ENCODE peak calls at places on chromosomes 16 and 17, in six cellular contexts. One of them, this sample, is unnamed. For H3K27me3, the result is how much of the 10 kb centered on the place peaks cover.

GRCh38 chr16:15502041-15502725 is 67.8 kb downstream of the BMERB1 start:
- DNase-seq in thoracic aorta: no peak
- DNase-seq in effector memory CD4-positive, alpha-beta T cell: no peak
- DNase-seq in foreskin keratinocyte: peak
- DNase-seq in AG04450: peak
- DNase-seq in stomach: no peak
- DNase-seq in this sample: peak

GRCh38 chr16:56191807-56192643 is 736 bp downstream of the GNAO1 start:
- DNase-seq in thoracic aorta: no peak
- DNase-seq in effector memory CD4-positive, alpha-beta T cell: no peak
- DNase-seq in foreskin keratinocyte: no peak
- DNase-seq in AG04450: no peak
- DNase-seq in stomach: no peak
- DNase-seq in this sample: no peak

GRCh38 chr17:8859029-8859803 is 8.3 kb downstream of the PIK3R6 start:
- DNase-seq in thoracic aorta: no peak
- DNase-seq in effector memory CD4-positive, alpha-beta T cell: no peak
- DNase-seq in foreskin keratinocyte: peak
- DNase-seq in AG04450: no peak
- DNase-seq in stomach: no peak
- DNase-seq in this sample: peak

GRCh38 chr17:63447688-63448005 is 1.5 kb upstream of the CYB561 start:
- DNase-seq in thoracic aorta: no peak
- DNase-seq in effector memory CD4-positive, alpha-beta T cell: no peak
- DNase-seq in foreskin keratinocyte: no peak
- DNase-seq in AG04450: no peak
- DNase-seq in stomach: peak
- DNase-seq in this sample: no peak

GRCh38 chr16:35748621-35749252 is 2289.3 kb downstream of the TP53TG3F start:
- DNase-seq in thoracic aorta: no peak
- DNase-seq in effector memory CD4-positive, alpha-beta T cell: no peak
- DNase-seq in foreskin keratinocyte: no peak
- DNase-seq in AG04450: no peak
- DNase-seq in stomach: no peak
- DNase-seq in this sample: no peak

GRCh38 chr16:72109966-72110530 is 16.4 kb downstream of the DHX38 start:
- DNase-seq in thoracic aorta: no peak
- DNase-seq in effector memory CD4-positive, alpha-beta T cell: no peak
- DNase-seq in foreskin keratinocyte: no peak
- DNase-seq in AG04450: no peak
- DNase-seq in stomach: no peak
- DNase-seq in this sample: no peak

GRCh38 chr17:82216301-82217119 is 3.9 kb upstream of the CCDC57 start:
- DNase-seq in thoracic aorta: no peak
- DNase-seq in effector memory CD4-positive, alpha-beta T cell: peak
- DNase-seq in foreskin keratinocyte: peak
- DNase-seq in AG04450: no peak
- DNase-seq in stomach: peak
- DNase-seq in this sample: no peak

GRCh38 chr16:16022683-16023064 is 73.3 kb downstream of the ABCC1 start:
- DNase-seq in thoracic aorta: no peak
- DNase-seq in effector memory CD4-positive, alpha-beta T cell: no peak
- DNase-seq in foreskin keratinocyte: no peak
- DNase-seq in AG04450: no peak
- DNase-seq in stomach: no peak
- DNase-seq in this sample: no peak

GRCh38 chr17:1882836-1883235 is 53.0 kb downstream of the RPA1 start:
- DNase-seq in thoracic aorta: no peak
- DNase-seq in effector memory CD4-positive, alpha-beta T cell: no peak
- DNase-seq in foreskin keratinocyte: no peak
- DNase-seq in AG04450: no peak
- DNase-seq in stomach: no peak
- DNase-seq in this sample: no peak

GRCh38 chr17:4409659-4410058 is 24.1 kb upstream of the SPNS3 start:
- DNase-seq in thoracic aorta: no peak
- DNase-seq in effector memory CD4-positive, alpha-beta T cell: no peak
- DNase-seq in foreskin keratinocyte: peak
- DNase-seq in AG04450: no peak
- DNase-seq in stomach: no peak
- DNase-seq in this sample: no peak

GRCh38 chr17:10471853-10472252 is 2.5 kb upstream of the MYH4 start:
- DNase-seq in thoracic aorta: no peak
- DNase-seq in effector memory CD4-positive, alpha-beta T cell: no peak
- DNase-seq in foreskin keratinocyte: no peak
- DNase-seq in AG04450: no peak
- DNase-seq in stomach: no peak
- DNase-seq in this sample: no peak

GRCh38 chr17:40427002-40427491 is 9.4 kb upstream of the TOP2A start:
- DNase-seq in thoracic aorta: no peak
- DNase-seq in effector memory CD4-positive, alpha-beta T cell: no peak
- DNase-seq in foreskin keratinocyte: no peak
- DNase-seq in AG04450: no peak
- DNase-seq in stomach: no peak
- DNase-seq in this sample: no peak

GRCh38 chr17:81983639-81984373 is 6.4 kb downstream of the ASPSCR1 start:
- DNase-seq in thoracic aorta: no peak
- DNase-seq in effector memory CD4-positive, alpha-beta T cell: no peak
- DNase-seq in foreskin keratinocyte: no peak
- DNase-seq in AG04450: no peak
- DNase-seq in stomach: no peak
- DNase-seq in this sample: no peak

GRCh38 chr16:23342083-23342640 is 40.1 kb downstream of the SCNN1B start:
- DNase-seq in thoracic aorta: no peak
- DNase-seq in effector memory CD4-positive, alpha-beta T cell: no peak
- DNase-seq in foreskin keratinocyte: no peak
- DNase-seq in AG04450: no peak
- DNase-seq in stomach: no peak
- DNase-seq in this sample: no peak
- H3K27me3 ChIP-seq in thoracic aorta: under half
- H3K27me3 ChIP-seq in effector memory CD4-positive, alpha-beta T cell: under half
- H3K27me3 ChIP-seq in foreskin keratinocyte: under half
- H3K27me3 ChIP-seq in AG04450: under half
- H3K27me3 ChIP-seq in stomach: under half
- H3K27me3 ChIP-seq in this sample: under half

GRCh38 chr17:49344914-49345313 is 17.1 kb downstream of the ZNF652 start:
- DNase-seq in thoracic aorta: no peak
- DNase-seq in effector memory CD4-positive, alpha-beta T cell: no peak
- DNase-seq in foreskin keratinocyte: no peak
- DNase-seq in AG04450: no peak
- DNase-seq in stomach: no peak
- DNase-seq in this sample: no peak
- H3K27me3 ChIP-seq in thoracic aorta: under half
- H3K27me3 ChIP-seq in effector memory CD4-positive, alpha-beta T cell: under half
- H3K27me3 ChIP-seq in foreskin keratinocyte: under half
- H3K27me3 ChIP-seq in AG04450: under half
- H3K27me3 ChIP-seq in stomach: under half
- H3K27me3 ChIP-seq in this sample: under half

GRCh38 chr17:72353502-72353901 is 232.7 kb downstream of the SOX9 start:
- DNase-seq in thoracic aorta: no peak
- DNase-seq in effector memory CD4-positive, alpha-beta T cell: no peak
- DNase-seq in foreskin keratinocyte: no peak
- DNase-seq in AG04450: no peak
- DNase-seq in stomach: no peak
- DNase-seq in this sample: no peak
- H3K27me3 ChIP-seq in thoracic aorta: under half
- H3K27me3 ChIP-seq in effector memory CD4-positive, alpha-beta T cell: under half
- H3K27me3 ChIP-seq in foreskin keratinocyte: under half
- H3K27me3 ChIP-seq in AG04450: under half
- H3K27me3 ChIP-seq in stomach: under half
- H3K27me3 ChIP-seq in this sample: under half

DNA sequence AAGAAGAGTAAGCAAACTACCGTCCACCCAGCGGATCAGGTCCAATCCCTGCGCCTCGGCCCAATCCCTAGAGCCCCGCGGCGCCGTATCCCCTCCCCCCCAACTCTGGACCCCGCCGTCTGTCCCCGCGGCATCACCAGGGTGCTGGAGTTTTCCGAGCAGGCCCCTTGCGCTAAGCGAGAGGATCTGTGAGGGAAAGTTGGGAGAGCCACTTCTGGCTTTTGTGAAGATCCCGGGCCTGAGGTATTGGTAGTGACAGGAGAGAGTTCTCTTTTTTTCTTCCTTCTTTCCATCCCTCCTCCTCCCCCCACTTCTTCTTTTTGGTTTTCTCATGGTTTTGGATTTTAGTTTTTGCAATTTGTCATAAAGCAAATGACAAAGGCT is 3.5 kb upstream of the DLX4 start:
- DNase-seq in thoracic aorta: no peak
- DNase-seq in effector memory CD4-positive, alpha-beta T cell: no peak
- DNase-seq in foreskin keratinocyte: no peak
- DNase-seq in AG04450: no peak
- DNase-seq in stomach: no peak
- DNase-seq in this sample: no peak
- H3K27me3 ChIP-seq in thoracic aorta: under half
- H3K27me3 ChIP-seq in effector memory CD4-positive, alpha-beta T cell: half or more
- H3K27me3 ChIP-seq in foreskin keratinocyte: half or more
- H3K27me3 ChIP-seq in AG04450: half or more
- H3K27me3 ChIP-seq in stomach: under half
- H3K27me3 ChIP-seq in this sample: half or more

DNA sequence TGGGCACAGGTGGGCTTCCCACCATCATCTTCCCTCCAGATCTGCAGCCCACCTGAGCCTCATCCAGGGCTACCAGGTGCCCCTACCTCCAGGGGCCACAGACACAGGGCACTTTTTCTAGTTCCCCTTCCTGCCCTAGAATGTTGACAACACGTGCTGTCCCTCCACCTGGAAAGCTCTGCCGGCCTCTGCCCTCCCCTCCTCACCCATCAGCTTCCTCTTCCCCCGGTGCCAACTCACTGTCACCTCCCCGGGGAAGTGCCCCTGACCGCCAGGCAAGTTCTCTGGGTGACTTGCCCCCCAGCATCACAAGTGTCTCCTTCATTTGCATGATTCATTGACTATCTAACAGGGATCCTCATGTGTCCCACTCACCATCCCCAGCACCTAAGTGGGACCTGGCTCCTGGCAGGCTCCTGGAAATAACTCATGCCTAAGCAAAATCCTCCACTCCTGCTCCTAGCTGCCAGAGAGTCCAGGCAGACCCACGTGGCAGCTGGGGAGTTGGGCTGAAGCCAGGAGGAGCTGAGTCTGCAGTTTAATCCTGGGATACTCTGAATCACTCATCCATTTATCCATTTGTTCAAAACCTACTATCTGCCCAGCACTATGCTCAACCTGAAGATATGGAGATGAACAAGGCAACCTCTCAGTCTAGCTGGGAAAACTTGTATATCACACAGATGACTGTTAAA is 304.4 kb downstream of the FOXL1 start:
- DNase-seq in thoracic aorta: no peak
- DNase-seq in effector memory CD4-positive, alpha-beta T cell: no peak
- DNase-seq in foreskin keratinocyte: peak
- DNase-seq in AG04450: peak
- DNase-seq in stomach: no peak
- DNase-seq in this sample: no peak
- H3K27me3 ChIP-seq in thoracic aorta: under half
- H3K27me3 ChIP-seq in effector memory CD4-positive, alpha-beta T cell: under half
- H3K27me3 ChIP-seq in foreskin keratinocyte: under half
- H3K27me3 ChIP-seq in AG04450: under half
- H3K27me3 ChIP-seq in stomach: under half
- H3K27me3 ChIP-seq in this sample: under half

GRCh38 chr17:66507103-66507923 is 204.9 kb downstream of the PRKCA start:
- DNase-seq in thoracic aorta: peak
- DNase-seq in effector memory CD4-positive, alpha-beta T cell: no peak
- DNase-seq in foreskin keratinocyte: peak
- DNase-seq in AG04450: no peak
- DNase-seq in stomach: no peak
- DNase-seq in this sample: no peak

GRCh38 chr17:66511125-66511524 is 208.7 kb downstream of the PRKCA start:
- DNase-seq in thoracic aorta: no peak
- DNase-seq in effector memory CD4-positive, alpha-beta T cell: no peak
- DNase-seq in foreskin keratinocyte: peak
- DNase-seq in AG04450: no peak
- DNase-seq in stomach: no peak
- DNase-seq in this sample: no peak

GRCh38 chr17:66507982-66508760 is 205.8 kb downstream of the PRKCA start:
- DNase-seq in thoracic aorta: no peak
- DNase-seq in effector memory CD4-positive, alpha-beta T cell: no peak
- DNase-seq in foreskin keratinocyte: no peak
- DNase-seq in AG04450: no peak
- DNase-seq in stomach: no peak
- DNase-seq in this sample: no peak

GRCh38 chr17:66509913-66510312 is 207.5 kb downstream of the PRKCA start:
- DNase-seq in thoracic aorta: no peak
- DNase-seq in effector memory CD4-positive, alpha-beta T cell: no peak
- DNase-seq in foreskin keratinocyte: no peak
- DNase-seq in AG04450: no peak
- DNase-seq in stomach: no peak
- DNase-seq in this sample: no peak

GRCh38 chr17:66508896-66509843 is 206.8 kb downstream of the PRKCA start:
- DNase-seq in thoracic aorta: no peak
- DNase-seq in effector memory CD4-positive, alpha-beta T cell: no peak
- DNase-seq in foreskin keratinocyte: peak
- DNase-seq in AG04450: peak
- DNase-seq in stomach: peak
- DNase-seq in this sample: no peak
- H3K27me3 ChIP-seq in thoracic aorta: under half
- H3K27me3 ChIP-seq in effector memory CD4-positive, alpha-beta T cell: under half
- H3K27me3 ChIP-seq in foreskin keratinocyte: under half
- H3K27me3 ChIP-seq in AG04450: under half
- H3K27me3 ChIP-seq in stomach: under half
- H3K27me3 ChIP-seq in this sample: under half

GRCh38 chr17:35174835-35175334 is 19.3 kb downstream of the SLC35G3 start:
- DNase-seq in thoracic aorta: no peak
- DNase-seq in effector memory CD4-positive, alpha-beta T cell: no peak
- DNase-seq in foreskin keratinocyte: no peak
- DNase-seq in AG04450: no peak
- DNase-seq in stomach: no peak
- DNase-seq in this sample: no peak
- H3K27me3 ChIP-seq in thoracic aorta: under half
- H3K27me3 ChIP-seq in effector memory CD4-positive, alpha-beta T cell: under half
- H3K27me3 ChIP-seq in foreskin keratinocyte: under half
- H3K27me3 ChIP-seq in AG04450: under half
- H3K27me3 ChIP-seq in stomach: under half
- H3K27me3 ChIP-seq in this sample: under half

DNA sequence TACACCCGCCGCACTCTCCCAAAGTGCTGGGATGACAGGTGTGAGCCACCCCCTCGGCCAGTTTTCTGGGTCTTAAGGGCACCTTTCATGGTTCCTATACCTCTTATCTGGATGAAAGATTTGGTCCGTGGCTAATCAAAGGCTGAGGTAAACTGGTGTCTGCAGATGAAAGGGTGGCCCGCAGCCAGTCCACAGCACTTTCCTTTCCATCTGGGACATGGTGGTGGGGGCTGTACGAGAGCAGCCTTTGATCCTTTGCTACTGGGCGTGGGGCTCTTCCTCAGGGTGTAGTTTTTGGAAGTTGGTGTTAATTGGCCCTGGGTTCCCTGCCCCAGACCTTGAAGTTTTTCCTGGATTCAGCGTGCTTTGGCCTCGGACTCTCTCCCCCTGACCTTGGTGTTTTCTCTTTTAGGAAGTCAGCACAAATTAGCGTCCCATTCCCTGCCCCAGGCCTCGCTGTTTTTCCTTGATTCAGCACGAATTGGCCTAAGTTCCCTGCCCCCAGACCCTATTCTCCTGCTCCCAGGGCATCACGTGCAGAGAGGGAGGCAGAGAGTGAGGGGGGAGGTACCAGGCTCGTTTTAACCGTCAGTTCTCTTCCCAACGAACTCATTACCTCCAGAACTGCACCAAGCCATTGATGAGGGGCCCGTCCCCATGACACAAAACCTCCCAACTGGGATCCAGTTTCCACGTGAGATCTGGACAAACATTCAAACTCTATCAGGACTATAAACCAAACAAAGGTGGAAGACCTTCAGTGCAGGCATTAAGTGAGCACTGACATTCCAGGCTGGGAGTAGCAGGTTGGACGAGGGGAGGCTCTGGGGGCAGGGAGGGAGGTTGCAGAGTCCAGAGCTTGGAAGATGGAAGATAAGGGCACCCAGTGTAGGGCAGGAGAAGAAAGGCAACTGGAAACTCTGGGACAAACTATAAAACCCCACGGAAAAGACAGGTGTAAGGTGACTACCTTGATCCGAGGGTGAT is 11.6 kb downstream of the DPEP1 start:
- DNase-seq in thoracic aorta: no peak
- DNase-seq in effector memory CD4-positive, alpha-beta T cell: no peak
- DNase-seq in foreskin keratinocyte: no peak
- DNase-seq in AG04450: no peak
- DNase-seq in stomach: no peak
- DNase-seq in this sample: no peak
- H3K27me3 ChIP-seq in thoracic aorta: under half
- H3K27me3 ChIP-seq in effector memory CD4-positive, alpha-beta T cell: under half
- H3K27me3 ChIP-seq in foreskin keratinocyte: under half
- H3K27me3 ChIP-seq in AG04450: under half
- H3K27me3 ChIP-seq in stomach: under half
- H3K27me3 ChIP-seq in this sample: under half

This sample was measured in BJ.